ENCODE peak calls at places on chromosome 4, in six cellular contexts. Y is cardiac fibroblast, D is endothelial cell of umbilical vein, U is body of pancreas, G is kidney epithelial cell, I is lower lobe of right lung. M is an unnamed sample.
A peak's percentile ranks its signal among the peaks of the same experiment; 100 is the strongest.

GRCh38 chr4:40837094-40837870 is 87.5 kb downstream of the NSUN7 start:
- DNase-seq in Y (no peak), D (no peak), U (no peak), G (no peak), I (no peak), M (no peak)

GRCh38 chr4:337932-338758 is 531 bp downstream of the ZNF141 start:
- DNase-seq in Y (peak; percentile 60), D (no peak), U (peak; percentile 36), G (no peak), I (peak; percentile 74), M (peak; percentile 6)

GRCh38 chr4:11496313-11496956 is 67.7 kb upstream of the HS3ST1 start:
- DNase-seq in Y (no peak), D (no peak), U (no peak), G (no peak), I (no peak), M (peak; percentile 18)

GRCh38 chr4:69156913-69157312 is 57.6 kb downstream of the UGT2B11 start:
- DNase-seq in Y (peak; percentile 11), D (peak; percentile 6), U (peak; percentile 18), G (no peak), I (no peak), M (no peak)

GRCh38 chr4:24105183-24106039 is 215.6 kb upstream of the PPARGC1A start:
- DNase-seq in Y (peak; percentile 94), D (no peak), U (no peak), G (no peak), I (no peak), M (peak; percentile 75)

GRCh38 chr4:83490876-83491450 is 6.1 kb upstream of the ABRAXAS1 start:
- DNase-seq in Y (peak; percentile 42), D (peak; percentile 33), U (no peak), G (no peak), I (no peak), M (no peak)

GRCh38 chr4:138175337-138175794 is 66.8 kb downstream of the SLC7A11 start:
- DNase-seq in Y (peak; percentile 61), D (peak; percentile 55), U (peak; percentile 67), G (no peak), I (no peak), M (no peak)

GRCh38 chr4:69069085-69069484 is 27.2 kb upstream of the UGT2B7 start:
- DNase-seq in Y (no peak), D (no peak), U (no peak), G (no peak), I (no peak), M (no peak)

GRCh38 chr4:132818091-132818490 is 331.0 kb upstream of the PCDH10 start:
- DNase-seq in Y (no peak), D (no peak), U (no peak), G (no peak), I (no peak), M (no peak)

GRCh38 chr4:53764761-53765490 is 173.6 kb upstream of the LNX1 start:
- DNase-seq in Y (peak; percentile 35), D (no peak), U (no peak), G (no peak), I (no peak), M (no peak)

GRCh38 chr4:139015948-139016451 is 419 bp downstream of the NOCT start:
- DNase-seq in Y (peak; percentile 32), D (peak; percentile 50), U (peak; percentile 53), G (no peak), I (peak; percentile 70), M (no peak)

GRCh38 chr4:87046111-87046510 is 111.3 kb downstream of the AFF1 start:
- DNase-seq in Y (peak; percentile 74), D (peak; percentile 92), U (no peak), G (no peak), I (no peak), M (no peak)

GRCh38 chr4:169557061-169557636 is 55.2 kb downstream of the NEK1 start:
- DNase-seq in Y (peak; percentile 7), D (peak; percentile 59), U (no peak), G (peak; percentile 4), I (no peak), M (peak; percentile 23)

GRCh38 chr4:188960411-188961093 is 821.3 kb downstream of the TRIML1 start:
- DNase-seq in Y (peak; percentile 3), D (no peak), U (no peak), G (no peak), I (no peak), M (no peak)

GRCh38 chr4:114754616-114755015 is 156.0 kb downstream of the UGT8 start:
- DNase-seq in Y (no peak), D (no peak), U (no peak), G (no peak), I (no peak), M (no peak)

GRCh38 chr4:153521995-153522799 is 56.0 kb downstream of the TMEM131L start:
- DNase-seq in Y (no peak), D (no peak), U (no peak), G (no peak), I (no peak), M (no peak)

GRCh38 chr4:38782452-38783108 is at the start of gene TLR10:
- DNase-seq in Y (peak; percentile 63), D (peak; percentile 56), U (peak; percentile 57), G (no peak), I (no peak), M (peak; percentile 54)

GRCh38 chr4:183797041-183797444 is 108.1 kb upstream of the STOX2 start:
- DNase-seq in Y (no peak), D (no peak), U (peak; percentile 45), G (no peak), I (peak; percentile 73), M (no peak)

GRCh38 chr4:118086334-118086733 is 52.0 kb downstream of the NDST3 start:
- DNase-seq in Y (peak; percentile 17), D (peak; percentile 88), U (no peak), G (peak; percentile 31), I (no peak), M (no peak)

GRCh38 chr4:112817933-112818921 is 181.3 kb downstream of the LARP7 start:
- DNase-seq in Y (peak; percentile 82), D (peak; percentile 27), U (peak; percentile 31), G (peak; percentile 88), I (peak; percentile 54), M (peak; percentile 34)

GRCh38 chr4:186885289-186885688 is 161.6 kb upstream of the FAT1 start:
- DNase-seq in Y (no peak), D (no peak), U (no peak), G (no peak), I (no peak), M (no peak)

GRCh38 chr4:182647901-182648300 is 269.3 kb downstream of the DCTD start:
- DNase-seq in Y (no peak), D (no peak), U (no peak), G (no peak), I (no peak), M (no peak)

GRCh38 chr4:182644326-182645050 is 272.7 kb downstream of the DCTD start:
- DNase-seq in Y (peak; percentile 2), D (no peak), U (no peak), G (no peak), I (no peak), M (no peak)

GRCh38 chr4:182643801-182644311 is 273.3 kb downstream of the DCTD start:
- DNase-seq in Y (peak; percentile 82), D (peak; percentile 21), U (no peak), G (peak; percentile 69), I (no peak), M (peak; percentile 88)

GRCh38 chr4:182645511-182645910 is 271.7 kb downstream of the DCTD start:
- DNase-seq in Y (peak; percentile 20), D (no peak), U (no peak), G (no peak), I (no peak), M (no peak)

DNA sequence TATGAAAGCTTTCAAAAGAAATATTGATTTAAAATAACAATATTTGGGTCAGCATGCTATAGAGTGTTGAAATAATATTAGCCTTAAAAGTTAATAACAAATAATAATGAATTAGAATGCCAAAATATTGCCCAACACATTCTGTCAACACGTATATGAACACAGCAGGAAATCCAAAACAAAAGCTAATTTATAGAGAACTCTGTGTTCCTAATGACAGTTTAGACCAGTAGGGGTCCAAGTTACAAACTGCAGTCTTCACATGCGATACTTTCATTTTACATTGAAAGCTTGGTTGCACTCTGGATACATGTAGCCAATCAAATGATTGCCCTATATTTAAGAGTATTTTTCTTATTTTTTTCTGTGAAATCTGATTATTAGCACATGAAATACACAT is 274.4 kb downstream of the DCTD start:
- DNase-seq in Y (peak; percentile 61), D (peak; percentile 54), U (no peak), G (no peak), I (no peak), M (no peak)
- TF ChIP-seq CTCF in Y (peak; percentile 11), D (peak; percentile 21), U (no peak), G (peak; percentile 41), I (no peak), M (peak; percentile 36)

GRCh38 chr4:110621328-110621812 is 1.5 kb downstream of the PITX2 start:
- DNase-seq in Y (no peak), D (no peak), U (no peak), G (no peak), I (no peak), M (no peak)
- H3K4me3 ChIP-seq in Y (peak overlapping the region; percentile 50), D (no peak overlapping the region), U (no peak overlapping the region), G (no peak overlapping the region), I (peak overlapping the region; percentile 43), M (no peak overlapping the region)

GRCh38 chr4:67126115-67126514 is 419.2 kb downstream of the CENPC start:
- DNase-seq in Y (no peak), D (no peak), U (no peak), G (no peak), I (no peak), M (peak; percentile 9)

DNA sequence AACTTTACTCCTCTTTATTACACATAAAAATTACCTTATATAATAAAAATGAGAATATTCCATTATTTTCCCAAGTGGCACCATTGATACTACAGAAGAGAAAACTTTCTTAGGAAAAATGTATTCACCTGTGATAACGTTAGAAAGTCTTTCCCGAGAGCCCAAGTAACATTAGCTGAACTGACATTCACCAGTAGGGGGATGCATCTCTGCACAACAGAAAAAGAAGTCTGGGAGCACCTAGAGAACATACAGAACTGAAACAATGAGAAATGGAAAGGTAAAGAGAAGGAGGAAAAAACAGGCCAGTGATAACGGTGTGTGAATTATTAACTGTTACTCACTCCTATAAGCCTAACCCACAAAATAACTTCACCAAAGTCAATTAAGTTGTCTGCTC is 423.3 kb downstream of the CENPC start:
- DNase-seq in Y (peak; percentile 1), D (peak; percentile 1), U (no peak), G (no peak), I (no peak), M (no peak)
- TF ChIP-seq CTCF in Y (peak; percentile 20), D (peak; percentile 14), U (no peak), G (peak; percentile 67), I (no peak), M (peak; percentile 50)

DNA sequence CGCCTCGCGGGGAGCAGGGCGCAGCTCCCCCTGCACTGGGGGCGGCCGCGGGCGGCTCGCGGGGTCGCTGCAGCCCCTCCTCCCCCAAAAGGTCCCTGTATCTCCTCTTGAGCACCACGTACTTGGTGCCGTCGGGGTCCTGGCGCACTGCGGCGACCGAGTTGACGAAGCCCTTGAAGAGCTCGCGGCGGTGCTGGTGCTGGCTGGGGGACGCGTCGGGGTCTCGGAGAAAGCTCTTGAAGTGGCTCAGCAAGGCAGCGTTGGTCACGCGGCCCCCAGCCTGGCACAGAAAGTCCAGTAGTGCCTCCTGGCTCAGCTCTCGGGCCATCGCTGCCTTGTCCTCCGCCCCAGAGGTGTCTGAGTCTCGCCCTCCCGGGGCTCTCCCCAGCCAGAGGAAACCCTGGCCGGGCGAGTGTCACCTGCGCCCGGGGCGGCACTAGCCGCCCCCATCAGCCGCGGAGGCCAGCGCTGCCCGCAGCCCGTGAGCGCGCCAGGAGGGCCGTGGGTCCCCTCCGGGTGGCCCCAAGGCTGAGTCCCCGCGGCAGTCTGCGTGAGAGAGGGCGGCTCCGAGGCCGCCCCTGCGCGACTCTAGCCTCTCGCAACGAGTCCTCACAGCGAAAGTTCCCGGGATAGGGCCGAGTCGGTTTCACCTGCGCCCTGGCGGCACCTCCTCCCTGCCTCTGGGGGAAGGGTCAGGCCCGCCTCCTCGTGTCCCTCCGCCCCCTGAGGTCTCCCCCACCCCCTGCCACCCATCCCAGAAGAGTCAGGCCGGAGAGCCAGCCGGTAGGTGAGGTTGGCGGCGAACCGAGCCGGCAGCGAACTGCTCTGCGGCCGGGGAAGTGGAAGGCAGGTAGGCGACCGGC is at the start of gene SOWAHB:
- DNase-seq in Y (no peak), D (peak; percentile 12), U (peak; percentile 95), G (peak; percentile 14), I (peak; percentile 89), M (no peak)
- H3K4me3 ChIP-seq in Y (peak within 1 kb of the TSS; percentile 30), D (no peak within 1 kb of the TSS), U (peak within 1 kb of the TSS; percentile 37), G (peak within 1 kb of the TSS; percentile 63), I (peak within 1 kb of the TSS; percentile 63), M (peak within 1 kb of the TSS; percentile 44)